ENCODE peak calls at places on chromosomes 1 and 21, in seven cellular contexts. Z is colonic mucosa, S is MM.1S, D is GM23338, H is tibial nerve, K is H1, E is pancreas. I is an unnamed sample.

GRCh38 chr1:84827566-84827965 is 65.4 kb downstream of the LPAR3 start:
- DNase-seq in Z (no peak), S (no peak), D (no peak), H (no peak), K (no peak), E (no peak), I (no peak)

GRCh38 chr1:89908294-89908992 is 86.5 kb upstream of the ZNF326 start:
- DNase-seq in Z (no peak), S (no peak), D (no peak), H (no peak), K (no peak), E (no peak), I (no peak)

GRCh38 chr1:205314986-205315618 is 6.4 kb downstream of the NUAK2 start:
- DNase-seq in Z (no peak), S (no peak), D (no peak), H (no peak), K (no peak), E (no peak), I (no peak)

GRCh38 chr1:178540204-178540603 is 27.3 kb downstream of the TEX35 start:
- DNase-seq in Z (no peak), S (no peak), D (no peak), H (no peak), K (no peak), E (no peak), I (no peak)

GRCh38 chr1:195188821-195189220 is 1419.4 kb downstream of the KCNT2 start:
- DNase-seq in Z (no peak), S (no peak), D (no peak), H (no peak), K (no peak), E (no peak), I (no peak)

GRCh38 chr1:41015894-41016470 is 5.5 kb downstream of the SLFNL1 start:
- DNase-seq in Z (no peak), S (no peak), D (no peak), H (no peak), K (no peak), E (no peak), I (no peak)

GRCh38 chr1:215911406-215911968 is 344.4 kb downstream of the KCTD3 start:
- DNase-seq in Z (no peak), S (no peak), D (no peak), H (no peak), K (no peak), E (no peak), I (no peak)

GRCh38 chr1:117013310-117013850 is 11.8 kb downstream of the CD101 start:
- DNase-seq in Z (no peak), S (no peak), D (no peak), H (no peak), K (no peak), E (no peak), I (no peak)

GRCh38 chr1:28581531-28582247 is 10.4 kb upstream of the RAB42 start:
- DNase-seq in Z (peak; percentile 96), S (peak; percentile 96), D (peak; percentile 95), H (peak; percentile 92), K (peak; percentile 99), E (peak; percentile 98), I (peak; percentile 96)

GRCh38 chr21:32414579-32415358 is 2.3 kb downstream of the EVA1C start:
- DNase-seq in Z (no peak), S (no peak), D (no peak), H (no peak), K (no peak), E (no peak), I (no peak)
- H3K4me3 ChIP-seq in Z (no peak overlapping the region), S (no peak overlapping the region), D (no peak overlapping the region), H (no peak overlapping the region), K (no peak overlapping the region), E (no peak overlapping the region), I (no peak overlapping the region)

GRCh38 chr1:161119017-161119378 is 1.1 kb downstream of the NIT1 start:
- DNase-seq in Z (peak; percentile 45), S (no peak), D (peak; percentile 67), H (no peak), K (peak; percentile 47), E (peak; percentile 82), I (peak; percentile 62)
- TF ChIP-seq CTCF in Z (no peak), S (peak; percentile 24), D (no peak), H (no peak), K (peak; percentile 41), E (no peak), I (no peak)

DNA sequence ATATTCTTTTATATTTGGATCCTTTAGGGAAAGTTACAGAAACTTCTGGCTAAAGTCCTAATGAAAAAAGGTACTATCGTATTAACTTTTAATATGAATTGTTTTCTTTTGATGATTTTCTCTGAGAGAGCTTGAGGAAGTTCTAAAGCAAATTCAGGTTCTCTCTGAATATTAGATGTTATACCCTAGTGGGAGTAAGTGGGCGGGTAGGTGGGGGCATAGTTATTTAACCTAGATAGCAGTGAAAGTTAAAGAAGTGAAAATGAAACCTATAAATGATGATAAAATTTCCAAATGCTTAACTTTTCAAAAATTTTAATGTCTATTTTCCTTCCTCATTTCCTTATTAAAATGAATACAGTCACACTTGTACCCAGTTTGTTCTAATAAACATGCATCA is 26.2 kb upstream of the B3GALT2 start:
- DNase-seq in Z (no peak), S (no peak), D (no peak), H (no peak), K (no peak), E (no peak), I (no peak)
- H3K4me1 ChIP-seq in Z (no peaks in the 10 kb centered on the region), S (peaks cover 12% of the 10 kb centered on the region), D (peaks cover 22% of the 10 kb centered on the region), H (no peaks in the 10 kb centered on the region), K (peaks cover 6% of the 10 kb centered on the region), E (no peaks in the 10 kb centered on the region), I (no peaks in the 10 kb centered on the region)

GRCh38 chr1:207794861-207795260 is 43.0 kb downstream of the CD46 start:
- DNase-seq in Z (no peak), S (no peak), D (no peak), H (no peak), K (no peak), E (no peak), I (no peak)
- H3K4me3 ChIP-seq in Z (no peak overlapping the region), S (no peak overlapping the region), D (no peak overlapping the region), H (no peak overlapping the region), K (no peak overlapping the region), E (no peak overlapping the region), I (no peak overlapping the region)

GRCh38 chr1:23664837-23665795 is 26.5 kb upstream of the RPL11 start:
- DNase-seq in Z (no peak), S (peak; percentile 56), D (peak; percentile 70), H (no peak), K (no peak), E (no peak), I (no peak)
- TF ChIP-seq CTCF in Z (no peak), S (peak; percentile 36), D (peak; percentile 68), H (no peak), K (peak; percentile 1), E (no peak), I (no peak)

DNA sequence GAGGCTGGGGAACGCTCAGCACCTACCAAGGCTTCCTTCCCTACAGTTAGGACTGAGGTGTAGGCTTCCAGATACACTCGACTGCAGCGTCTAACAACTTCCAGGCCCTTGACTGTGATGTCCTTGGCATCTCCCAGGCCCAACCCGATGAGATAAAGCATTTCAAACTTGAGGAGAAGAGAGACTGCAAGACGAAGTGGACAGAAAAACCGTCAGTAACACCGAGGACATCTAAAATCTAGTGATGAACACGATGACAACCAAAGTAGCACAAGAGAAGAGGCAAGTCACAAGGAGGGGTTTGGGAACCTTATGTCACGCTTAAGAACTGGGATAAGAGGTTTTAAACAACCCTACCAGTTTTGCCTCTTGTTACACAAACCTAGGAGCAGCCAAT is 303 bp downstream of the DPH5 start:
- DNase-seq in Z (peak; percentile 30), S (no peak), D (peak; percentile 11), H (no peak), K (no peak), E (no peak), I (no peak)
- H3K4me1 ChIP-seq in Z (no peaks in the 10 kb centered on the region), S (no peaks in the 10 kb centered on the region), D (peaks cover 25% of the 10 kb centered on the region), H (peaks cover 3% of the 10 kb centered on the region), K (no peaks in the 10 kb centered on the region), E (peaks cover 14% of the 10 kb centered on the region), I (no peaks in the 10 kb centered on the region)

GRCh38 chr1:115364044-115364775 is 26.2 kb upstream of the NGF start:
- DNase-seq in Z (no peak), S (no peak), D (no peak), H (no peak), K (no peak), E (no peak), I (no peak)
- H3K4me3 ChIP-seq in Z (no peak overlapping the region), S (no peak overlapping the region), D (no peak overlapping the region), H (no peak overlapping the region), K (no peak overlapping the region), E (no peak overlapping the region), I (no peak overlapping the region)